ENCODE peak calls at places on chromosomes 4 and X, in four cellular contexts. H is WTC11, R is SK-N-SH, U is H1. Y is an unnamed sample.

GRCh38 chrX:43655151-43655676 is 885 bp upstream of the MAOA start:
- DNase-seq in U (no peak), R (peak), H (peak), Y (no peak)

GRCh38 chrX:30643313-30643821 is 9.9 kb upstream of the GK start:
- DNase-seq in H (no peak), R (no peak), U (no peak), Y (no peak)

GRCh38 chr4:91113130-91113706 is 986.0 kb downstream of the CCSER1 start:
- DNase-seq in R (peak), U (no peak), H (no peak), Y (peak)

GRCh38 chr4:81789741-81790402 is 318.2 kb upstream of the RASGEF1B start:
- DNase-seq in R (no peak), H (no peak), U (no peak), Y (no peak)

GRCh38 chr4:148834804-148835598 is 392.8 kb upstream of the NR3C2 start:
- DNase-seq in U (no peak), H (no peak), R (no peak), Y (no peak)

GRCh38 chr4:119498520-119498919 is 130.1 kb downstream of the PDE5A start:
- DNase-seq in H (no peak), U (no peak), R (no peak), Y (no peak)

GRCh38 chr4:28310926-28311325 is 1450.3 kb downstream of the STIM2 start:
- DNase-seq in U (no peak), H (no peak), R (no peak), Y (no peak)

GRCh38 chrX:96619588-96619987 is 65.1 kb upstream of the DIAPH2 start:
- DNase-seq in H (no peak), U (no peak), R (no peak), Y (no peak)

GRCh38 chr4:167622481-167623240 is 388.4 kb upstream of the SPOCK3 start:
- DNase-seq in U (no peak), H (peak), R (peak), Y (peak)

GRCh38 chrX:16022580-16023170 is 100.7 kb upstream of the GRPR start:
- DNase-seq in U (no peak), R (no peak), H (no peak), Y (no peak)

GRCh38 chrX:136268051-136269048 is 17.1 kb upstream of the MAP7D3 start:
- DNase-seq in U (no peak), R (peak), H (peak), Y (peak)

GRCh38 chrX:105471597-105471996 is 251.1 kb upstream of the TEX13A start:
- DNase-seq in H (no peak), R (no peak), U (no peak), Y (no peak)

GRCh38 chrX:120457766-120458180 is 11.3 kb downstream of the LAMP2 start:
- DNase-seq in R (no peak), U (no peak), H (no peak), Y (no peak)

GRCh38 chr4:169410839-169411770 is 140.3 kb upstream of the SH3RF1 start:
- DNase-seq in H (peak), U (no peak), R (peak), Y (no peak)

GRCh38 chr4:118816538-118817177 is 19.3 kb downstream of the SEC24D start:
- DNase-seq in U (no peak), R (no peak), H (no peak), Y (no peak)

GRCh38 chr4:151957163-151957562 is 196.4 kb upstream of the GATB start:
- DNase-seq in U (peak), R (no peak), H (peak), Y (no peak)

GRCh38 chr4:3251691-3252479 is 2.9 kb downstream of the MSANTD1 start:
- DNase-seq in R (no peak), U (no peak), H (peak), Y (no peak)

GRCh38 chrX:41616935-41617334 is 71.8 kb upstream of the GPR34 start:
- DNase-seq in U (no peak), R (peak), H (no peak), Y (no peak)

GRCh38 chr4:39900966-39901365 is 76.7 kb downstream of the PDS5A start:
- DNase-seq in U (no peak), R (no peak), H (no peak), Y (no peak)

GRCh38 chrX:9339603-9340569 is 125.0 kb upstream of the TBL1X start:
- DNase-seq in H (no peak), U (no peak), R (no peak), Y (no peak)
- TF ChIP-seq TEAD4 in H (no peak), U (no peak), R (no peak), Y (no peak)

GRCh38 chr4:41436365-41437263 is 101.3 kb upstream of the LIMCH1 start:
- DNase-seq in R (no peak), U (no peak), H (no peak), Y (no peak)
- TF ChIP-seq TEAD4 in R (no peak), U (no peak), H (no peak), Y (no peak)

GRCh38 chr4:99351487-99351886 is 1.1 kb downstream of the ADH1C start:
- DNase-seq in R (no peak), H (no peak), U (no peak), Y (no peak)

GRCh38 chr4:99356992-99357391 is 4.4 kb upstream of the ADH1C start:
- DNase-seq in U (no peak), R (no peak), H (no peak), Y (no peak)

GRCh38 chr4:99349338-99349737 is 3.2 kb downstream of the ADH1C start:
- DNase-seq in R (no peak), U (no peak), H (no peak), Y (no peak)

DNA sequence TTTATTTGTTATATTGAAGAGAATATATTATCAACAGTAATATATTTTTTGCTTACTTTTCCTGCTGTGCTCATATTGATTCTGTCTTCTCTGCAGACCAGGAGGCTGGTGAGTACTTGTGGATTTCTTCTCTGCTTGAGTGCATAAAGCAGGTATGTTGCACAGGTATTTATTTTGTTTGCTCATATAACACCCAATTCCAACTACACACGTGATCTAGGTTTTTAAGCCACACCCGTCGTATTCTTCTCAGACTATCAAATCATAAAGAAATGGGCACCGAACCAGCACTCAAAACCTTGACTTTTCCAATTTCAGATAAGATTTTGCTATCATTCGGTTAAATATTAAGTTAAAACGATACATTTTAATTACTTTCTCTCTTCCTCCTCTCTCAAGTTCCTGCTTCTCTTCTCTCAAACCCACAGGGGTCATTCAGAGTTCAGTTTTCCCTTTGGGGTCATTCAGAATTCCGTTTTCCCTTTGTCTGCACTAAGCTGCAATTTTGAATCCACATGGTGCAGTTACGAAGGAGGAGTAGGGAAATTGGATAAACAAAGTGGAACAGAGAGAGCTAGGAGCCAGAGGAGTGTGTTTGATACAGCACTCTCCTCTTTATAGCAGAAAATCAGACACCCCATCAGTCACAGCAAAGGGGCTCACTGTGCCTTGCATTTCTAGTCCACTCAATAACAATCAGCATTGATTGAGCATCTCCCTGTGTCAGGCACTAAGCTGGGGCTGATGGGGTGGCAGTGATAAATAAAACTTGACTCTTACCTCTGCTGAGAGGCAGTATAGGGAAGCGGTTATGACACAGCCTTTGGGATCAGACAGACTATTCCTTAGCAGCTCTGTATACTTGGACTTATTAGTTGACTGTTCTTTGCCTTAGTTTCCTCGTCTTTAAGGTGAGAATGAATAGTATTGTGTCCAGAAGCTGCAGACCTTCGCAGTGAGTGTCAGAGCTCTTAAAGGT is at the start of gene ADH1C:
- DNase-seq in U (no peak), R (no peak), H (no peak), Y (no peak)
- TF ChIP-seq TEAD4 in U (no peak), R (no peak), H (no peak), Y (no peak)

GRCh38 chr4:158050942-158051341 is 121.9 kb downstream of the GASK1B start:
- DNase-seq in H (no peak), R (no peak), U (no peak), Y (no peak)
- TF ChIP-seq TEAD4 in H (no peak), R (no peak), U (no peak), Y (no peak)

Y was measured in K562.